ENCODE peak calls at places on chromosomes 3 and 15, in seven cellular contexts. One of them, this sample, is unnamed.

GRCh38 chr15:40436116-40436891 is 4.4 kb upstream of the BAHD1 start:
- DNase-seq in A549: no peak
- DNase-seq in epithelial cell of esophagus: no peak
- DNase-seq in PC-3: no peak
- DNase-seq in GM12865: no peak
- DNase-seq in CD8-positive, alpha-beta T cell: no peak
- DNase-seq in LNCaP clone FGC: no peak
- DNase-seq in this sample: no peak

GRCh38 chr3:14522768-14523167 is 17.4 kb downstream of the GRIP2 start:
- DNase-seq in epithelial cell of esophagus: no peak
- DNase-seq in PC-3: no peak
- DNase-seq in A549: no peak
- DNase-seq in CD8-positive, alpha-beta T cell: no peak
- DNase-seq in GM12865: no peak
- DNase-seq in LNCaP clone FGC: no peak
- DNase-seq in this sample: no peak

GRCh38 chr3:126540342-126540849 is 16.4 kb downstream of the CHST13 start:
- DNase-seq in epithelial cell of esophagus: peak; percentile 90
- DNase-seq in PC-3: peak; percentile 91
- DNase-seq in CD8-positive, alpha-beta T cell: no peak
- DNase-seq in A549: peak; percentile 15
- DNase-seq in GM12865: no peak
- DNase-seq in LNCaP clone FGC: no peak
- DNase-seq in this sample: peak; percentile 84

GRCh38 chr15:81113204-81113657 is 20.8 kb upstream of the CFAP161 start:
- DNase-seq in PC-3: no peak
- DNase-seq in CD8-positive, alpha-beta T cell: no peak
- DNase-seq in LNCaP clone FGC: peak; percentile 14
- DNase-seq in GM12865: no peak
- DNase-seq in epithelial cell of esophagus: no peak
- DNase-seq in A549: no peak
- DNase-seq in this sample: peak; percentile 49

GRCh38 chr3:138068579-138069174 is 46.7 kb downstream of the DZIP1L start:
- DNase-seq in GM12865: peak; percentile 88
- DNase-seq in PC-3: peak; percentile 72
- DNase-seq in LNCaP clone FGC: peak; percentile 48
- DNase-seq in epithelial cell of esophagus: peak; percentile 79
- DNase-seq in CD8-positive, alpha-beta T cell: peak; percentile 74
- DNase-seq in A549: peak; percentile 79
- DNase-seq in this sample: peak; percentile 90

GRCh38 chr3:184568918-184569829 is 7.6 kb downstream of the EPHB3 start:
- DNase-seq in LNCaP clone FGC: peak; percentile 31
- DNase-seq in A549: no peak
- DNase-seq in GM12865: no peak
- DNase-seq in epithelial cell of esophagus: peak; percentile 72
- DNase-seq in PC-3: peak; percentile 81
- DNase-seq in CD8-positive, alpha-beta T cell: no peak
- DNase-seq in this sample: peak; percentile 58

GRCh38 chr3:162285252-162285651 is 788.6 kb downstream of the OTOL1 start:
- DNase-seq in A549: no peak
- DNase-seq in LNCaP clone FGC: no peak
- DNase-seq in CD8-positive, alpha-beta T cell: no peak
- DNase-seq in epithelial cell of esophagus: no peak
- DNase-seq in PC-3: no peak
- DNase-seq in GM12865: no peak
- DNase-seq in this sample: no peak

GRCh38 chr3:150308481-150308918 is 99.6 kb upstream of the TSC22D2 start:
- DNase-seq in LNCaP clone FGC: no peak
- DNase-seq in PC-3: no peak
- DNase-seq in CD8-positive, alpha-beta T cell: no peak
- DNase-seq in epithelial cell of esophagus: no peak
- DNase-seq in GM12865: no peak
- DNase-seq in A549: no peak
- DNase-seq in this sample: peak; percentile 39

GRCh38 chr3:8761866-8762265 is 7.5 kb downstream of the OXTR start:
- DNase-seq in epithelial cell of esophagus: no peak
- DNase-seq in PC-3: no peak
- DNase-seq in CD8-positive, alpha-beta T cell: no peak
- DNase-seq in LNCaP clone FGC: no peak
- DNase-seq in A549: no peak
- DNase-seq in GM12865: no peak
- DNase-seq in this sample: no peak

GRCh38 chr3:132253262-132253878 is 63.8 kb upstream of the ACP3 start:
- DNase-seq in PC-3: peak; percentile 77
- DNase-seq in A549: peak; percentile 23
- DNase-seq in epithelial cell of esophagus: peak; percentile 75
- DNase-seq in CD8-positive, alpha-beta T cell: no peak
- DNase-seq in LNCaP clone FGC: peak; percentile 64
- DNase-seq in GM12865: peak; percentile 75
- DNase-seq in this sample: peak; percentile 63

GRCh38 chr3:104816008-104816407 is 550.7 kb upstream of the ALCAM start:
- DNase-seq in LNCaP clone FGC: no peak
- DNase-seq in A549: no peak
- DNase-seq in GM12865: no peak
- DNase-seq in CD8-positive, alpha-beta T cell: no peak
- DNase-seq in PC-3: no peak
- DNase-seq in epithelial cell of esophagus: no peak
- DNase-seq in this sample: no peak

GRCh38 chr3:74651239-74651638 is 36.8 kb upstream of the CNTN3 start:
- DNase-seq in GM12865: no peak
- DNase-seq in PC-3: no peak
- DNase-seq in epithelial cell of esophagus: no peak
- DNase-seq in A549: no peak
- DNase-seq in CD8-positive, alpha-beta T cell: no peak
- DNase-seq in LNCaP clone FGC: no peak
- DNase-seq in this sample: no peak

GRCh38 chr3:128649264-128649663 is 1.4 kb downstream of the RPN1 start:
- DNase-seq in GM12865: no peak
- DNase-seq in LNCaP clone FGC: peak; percentile 32
- DNase-seq in epithelial cell of esophagus: no peak
- DNase-seq in A549: no peak
- DNase-seq in PC-3: peak; percentile 4
- DNase-seq in CD8-positive, alpha-beta T cell: no peak
- DNase-seq in this sample: no peak

GRCh38 chr3:169241928-169242751 is 421.4 kb downstream of the MECOM start:
- DNase-seq in PC-3: no peak
- DNase-seq in A549: no peak
- DNase-seq in epithelial cell of esophagus: peak; percentile 36
- DNase-seq in GM12865: no peak
- DNase-seq in LNCaP clone FGC: no peak
- DNase-seq in CD8-positive, alpha-beta T cell: no peak
- DNase-seq in this sample: peak; percentile 52

GRCh38 chr15:90529369-90530249 is at the start of gene CRTC3:
- DNase-seq in A549: peak; percentile 74
- DNase-seq in GM12865: peak; percentile 71
- DNase-seq in CD8-positive, alpha-beta T cell: peak; percentile 54
- DNase-seq in epithelial cell of esophagus: peak; percentile 68
- DNase-seq in PC-3: peak; percentile 42
- DNase-seq in LNCaP clone FGC: no peak
- DNase-seq in this sample: peak; percentile 57

GRCh38 chr15:38647683-38648082 is 83.1 kb upstream of the RASGRP1 start:
- DNase-seq in CD8-positive, alpha-beta T cell: no peak
- DNase-seq in epithelial cell of esophagus: peak; percentile 74
- DNase-seq in A549: peak; percentile 20
- DNase-seq in PC-3: peak; percentile 63
- DNase-seq in LNCaP clone FGC: no peak
- DNase-seq in GM12865: no peak
- DNase-seq in this sample: peak; percentile 28
- TF ChIP-seq CTCF in CD8-positive, alpha-beta T cell: no peak
- TF ChIP-seq CTCF in epithelial cell of esophagus: peak; percentile 70
- TF ChIP-seq CTCF in A549: peak; percentile 40
- TF ChIP-seq CTCF in PC-3: peak; percentile 69
- TF ChIP-seq CTCF in LNCaP clone FGC: peak; percentile 65
- TF ChIP-seq CTCF in GM12865: no peak
- TF ChIP-seq CTCF in this sample: no peak

GRCh38 chr3:65915477-65915876 is 123.2 kb downstream of the MAGI1 start:
- DNase-seq in GM12865: no peak
- DNase-seq in epithelial cell of esophagus: no peak
- DNase-seq in LNCaP clone FGC: no peak
- DNase-seq in PC-3: no peak
- DNase-seq in A549: no peak
- DNase-seq in CD8-positive, alpha-beta T cell: no peak
- DNase-seq in this sample: no peak

GRCh38 chr3:65912647-65913046 is 126.1 kb downstream of the MAGI1 start:
- DNase-seq in GM12865: no peak
- DNase-seq in epithelial cell of esophagus: no peak
- DNase-seq in PC-3: no peak
- DNase-seq in A549: no peak
- DNase-seq in LNCaP clone FGC: no peak
- DNase-seq in CD8-positive, alpha-beta T cell: no peak
- DNase-seq in this sample: no peak

GRCh38 chr3:65914740-65915366 is 123.9 kb downstream of the MAGI1 start:
- DNase-seq in LNCaP clone FGC: no peak
- DNase-seq in epithelial cell of esophagus: no peak
- DNase-seq in PC-3: peak; percentile 2
- DNase-seq in CD8-positive, alpha-beta T cell: no peak
- DNase-seq in GM12865: peak; percentile 43
- DNase-seq in A549: no peak
- DNase-seq in this sample: no peak

GRCh38 chr3:65908588-65908987 is 130.1 kb downstream of the MAGI1 start:
- DNase-seq in LNCaP clone FGC: no peak
- DNase-seq in PC-3: no peak
- DNase-seq in GM12865: no peak
- DNase-seq in A549: no peak
- DNase-seq in epithelial cell of esophagus: no peak
- DNase-seq in CD8-positive, alpha-beta T cell: no peak
- DNase-seq in this sample: no peak

GRCh38 chr3:65914032-65914739 is 124.5 kb downstream of the MAGI1 start:
- DNase-seq in LNCaP clone FGC: no peak
- DNase-seq in A549: no peak
- DNase-seq in CD8-positive, alpha-beta T cell: no peak
- DNase-seq in PC-3: no peak
- DNase-seq in GM12865: no peak
- DNase-seq in epithelial cell of esophagus: no peak
- DNase-seq in this sample: peak; percentile 37
- TF ChIP-seq CTCF in LNCaP clone FGC: peak; percentile 19
- TF ChIP-seq CTCF in A549: no peak
- TF ChIP-seq CTCF in CD8-positive, alpha-beta T cell: no peak
- TF ChIP-seq CTCF in PC-3: no peak
- TF ChIP-seq CTCF in GM12865: no peak
- TF ChIP-seq CTCF in epithelial cell of esophagus: peak; percentile 16
- TF ChIP-seq CTCF in this sample: peak; percentile 12

GRCh38 chr15:78284758-78285157 is 14.7 kb downstream of the SKIC8 start:
- DNase-seq in epithelial cell of esophagus: no peak
- DNase-seq in PC-3: no peak
- DNase-seq in LNCaP clone FGC: no peak
- DNase-seq in A549: no peak
- DNase-seq in GM12865: no peak
- DNase-seq in CD8-positive, alpha-beta T cell: no peak
- DNase-seq in this sample: no peak
- TF ChIP-seq CTCF in epithelial cell of esophagus: no peak
- TF ChIP-seq CTCF in PC-3: no peak
- TF ChIP-seq CTCF in LNCaP clone FGC: no peak
- TF ChIP-seq CTCF in A549: no peak
- TF ChIP-seq CTCF in GM12865: no peak
- TF ChIP-seq CTCF in CD8-positive, alpha-beta T cell: no peak
- TF ChIP-seq CTCF in this sample: no peak

DNA sequence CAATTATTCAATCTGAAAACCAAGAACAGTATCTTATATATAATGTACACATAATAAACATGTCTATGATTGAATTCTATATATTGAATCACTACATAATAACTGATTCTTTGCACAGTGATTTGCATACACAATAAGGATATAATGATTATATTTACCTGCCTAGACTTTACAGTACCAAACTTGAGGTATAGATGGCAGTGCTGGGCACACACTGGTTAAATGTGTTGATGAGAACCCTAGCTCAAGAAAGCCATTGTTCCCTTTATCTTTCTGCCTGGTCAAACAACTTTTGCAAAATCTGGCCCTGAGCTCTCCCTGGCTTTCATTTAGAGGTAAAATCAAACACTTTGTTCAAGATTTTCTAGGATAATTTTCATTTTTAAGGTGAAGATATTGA is 697.7 kb downstream of the TUSC7 start:
- DNase-seq in LNCaP clone FGC: no peak
- DNase-seq in A549: peak; percentile 30
- DNase-seq in epithelial cell of esophagus: peak; percentile 46
- DNase-seq in GM12865: peak; percentile 31
- DNase-seq in CD8-positive, alpha-beta T cell: no peak
- DNase-seq in PC-3: peak; percentile 32
- DNase-seq in this sample: peak; percentile 30
- TF ChIP-seq CTCF in LNCaP clone FGC: peak; percentile 67
- TF ChIP-seq CTCF in A549: peak; percentile 28
- TF ChIP-seq CTCF in epithelial cell of esophagus: peak; percentile 63
- TF ChIP-seq CTCF in GM12865: peak; percentile 43
- TF ChIP-seq CTCF in CD8-positive, alpha-beta T cell: no peak
- TF ChIP-seq CTCF in PC-3: peak; percentile 46
- TF ChIP-seq CTCF in this sample: peak; percentile 21

GRCh38 chr3:16439163-16439847 is 74.2 kb downstream of the RFTN1 start:
- DNase-seq in A549: no peak
- DNase-seq in epithelial cell of esophagus: peak; percentile 5
- DNase-seq in PC-3: no peak
- DNase-seq in CD8-positive, alpha-beta T cell: no peak
- DNase-seq in LNCaP clone FGC: no peak
- DNase-seq in GM12865: no peak
- DNase-seq in this sample: no peak
- TF ChIP-seq CTCF in A549: no peak
- TF ChIP-seq CTCF in epithelial cell of esophagus: no peak
- TF ChIP-seq CTCF in PC-3: no peak
- TF ChIP-seq CTCF in CD8-positive, alpha-beta T cell: no peak
- TF ChIP-seq CTCF in LNCaP clone FGC: no peak
- TF ChIP-seq CTCF in GM12865: no peak
- TF ChIP-seq CTCF in this sample: no peak

GRCh38 chr15:61641645-61642044 is 412.5 kb upstream of the RORA start:
- DNase-seq in A549: no peak
- DNase-seq in LNCaP clone FGC: no peak
- DNase-seq in epithelial cell of esophagus: no peak
- DNase-seq in GM12865: no peak
- DNase-seq in CD8-positive, alpha-beta T cell: no peak
- DNase-seq in PC-3: no peak
- DNase-seq in this sample: no peak

GRCh38 chr15:61639491-61639890 is 410.4 kb upstream of the RORA start:
- DNase-seq in CD8-positive, alpha-beta T cell: no peak
- DNase-seq in LNCaP clone FGC: no peak
- DNase-seq in PC-3: no peak
- DNase-seq in A549: no peak
- DNase-seq in epithelial cell of esophagus: peak; percentile 42
- DNase-seq in GM12865: no peak
- DNase-seq in this sample: no peak

GRCh38 chr15:61640751-61641150 is 411.6 kb upstream of the RORA start:
- DNase-seq in PC-3: no peak
- DNase-seq in CD8-positive, alpha-beta T cell: no peak
- DNase-seq in LNCaP clone FGC: no peak
- DNase-seq in A549: no peak
- DNase-seq in epithelial cell of esophagus: no peak
- DNase-seq in GM12865: no peak
- DNase-seq in this sample: no peak

DNA sequence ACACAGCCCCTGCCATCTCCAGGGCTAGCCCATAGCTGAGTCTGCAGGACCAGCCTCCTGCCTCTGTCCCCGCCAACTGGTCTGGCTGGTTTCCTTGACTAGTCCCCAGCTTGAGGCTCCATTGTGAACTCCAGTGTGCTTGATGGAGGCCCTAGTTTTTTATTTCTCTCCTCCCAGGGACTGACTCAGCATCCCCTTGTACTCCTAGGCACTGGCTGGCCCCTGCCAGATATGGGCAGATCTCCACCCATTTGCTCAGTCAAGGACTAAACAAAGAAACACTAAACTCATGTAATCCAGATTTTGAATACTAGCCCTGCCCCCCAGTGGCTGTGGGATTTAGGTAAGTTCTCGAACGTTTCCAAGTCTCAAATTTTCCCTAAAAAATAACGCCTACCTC is 415.4 kb upstream of the RORA start:
- DNase-seq in CD8-positive, alpha-beta T cell: no peak
- DNase-seq in LNCaP clone FGC: no peak
- DNase-seq in A549: no peak
- DNase-seq in GM12865: no peak
- DNase-seq in epithelial cell of esophagus: no peak
- DNase-seq in PC-3: no peak
- DNase-seq in this sample: no peak
- TF ChIP-seq CTCF in CD8-positive, alpha-beta T cell: no peak
- TF ChIP-seq CTCF in LNCaP clone FGC: no peak
- TF ChIP-seq CTCF in A549: no peak
- TF ChIP-seq CTCF in GM12865: no peak
- TF ChIP-seq CTCF in epithelial cell of esophagus: no peak
- TF ChIP-seq CTCF in PC-3: no peak
- TF ChIP-seq CTCF in this sample: no peak